ENCODE peak calls at places on chromosome 1, in seven cellular contexts. Q is AG04450; Z is lower lobe of right lung; F is stomach; U is Jurkat, Clone E6-1; N is AG04449; B is GM12865. S is an unnamed sample.

GRCh38 chr1:217272385-217272784 is 358.5 kb downstream of the GPATCH2 start:
- DNase-seq in Q (peak), Z (no peak), F (no peak), U (no peak), N (no peak), B (no peak), S (peak)

GRCh38 chr1:76867342-76868130 is at the start of gene ST6GALNAC5:
- DNase-seq in Q (no peak), Z (peak), F (no peak), U (no peak), N (no peak), B (no peak), S (peak)

GRCh38 chr1:18511469-18511997 is 30.8 kb downstream of the KLHDC7A start:
- DNase-seq in Q (no peak), Z (no peak), F (no peak), U (no peak), N (no peak), B (no peak), S (no peak)

GRCh38 chr1:238606457-238606856 is 715.7 kb upstream of the ZP4 start:
- DNase-seq in Q (no peak), Z (no peak), F (no peak), U (no peak), N (no peak), B (no peak), S (no peak)

GRCh38 chr1:177864530-177865305 is 105.1 kb downstream of the SEC16B start:
- DNase-seq in Q (no peak), Z (no peak), F (no peak), U (no peak), N (no peak), B (no peak), S (no peak)

GRCh38 chr1:221945669-221946068 is 203.8 kb upstream of the DUSP10 start:
- DNase-seq in Q (no peak), Z (no peak), F (no peak), U (no peak), N (no peak), B (no peak), S (no peak)

GRCh38 chr1:197391303-197392226 is 123.5 kb downstream of the CRB1 start:
- DNase-seq in Q (no peak), Z (no peak), F (no peak), U (peak), N (no peak), B (no peak), S (no peak)

GRCh38 chr1:45499415-45499769 is 481 bp downstream of the CCDC163 start:
- DNase-seq in Q (no peak), Z (no peak), F (no peak), U (no peak), N (no peak), B (no peak), S (no peak)

GRCh38 chr1:30789388-30790255 is 32.0 kb upstream of the LAPTM5 start:
- DNase-seq in Q (no peak), Z (peak), F (no peak), U (no peak), N (no peak), B (no peak), S (no peak)

GRCh38 chr1:151972533-151973270 is 21.0 kb downstream of the S100A10 start:
- DNase-seq in Q (no peak), Z (no peak), F (peak), U (no peak), N (no peak), B (no peak), S (peak)

GRCh38 chr1:167441222-167441621 is 77.1 kb downstream of the CD247 start:
- DNase-seq in Q (no peak), Z (no peak), F (no peak), U (no peak), N (no peak), B (no peak), S (no peak)

GRCh38 chr1:167440345-167440744 is 78.0 kb downstream of the CD247 start:
- DNase-seq in Q (no peak), Z (no peak), F (no peak), U (no peak), N (no peak), B (no peak), S (no peak)

GRCh38 chr1:167440776-167441175 is 77.6 kb downstream of the CD247 start:
- DNase-seq in Q (no peak), Z (no peak), F (no peak), U (no peak), N (no peak), B (no peak), S (no peak)

GRCh38 chr1:167438171-167439138 is 79.9 kb downstream of the CD247 start:
- DNase-seq in Q (no peak), Z (no peak), F (no peak), U (no peak), N (no peak), B (no peak), S (no peak)

GRCh38 chr1:167439301-167439988 is 78.9 kb downstream of the CD247 start:
- DNase-seq in Q (no peak), Z (no peak), F (no peak), U (no peak), N (no peak), B (peak), S (no peak)
- H3K4me3 ChIP-seq in Q (peak), Z (peak), F (peak), U (no peak), N (peak), B (peak), S (peak)

GRCh38 chr1:171644805-171645483 is 7.5 kb downstream of the MYOC start:
- DNase-seq in Q (peak), Z (peak), F (peak), U (peak), N (peak), B (peak), S (peak)
- H3K4me3 ChIP-seq in Q (no peak), Z (no peak), F (no peak), U (no peak), N (no peak), B (no peak), S (no peak)

GRCh38 chr1:156120318-156120717 is 5.8 kb downstream of the LMNA start:
- DNase-seq in Q (no peak), Z (no peak), F (no peak), U (no peak), N (no peak), B (no peak), S (no peak)

GRCh38 chr1:156117414-156118174 is 3.1 kb downstream of the LMNA start:
- DNase-seq in Q (no peak), Z (no peak), F (no peak), U (no peak), N (no peak), B (no peak), S (no peak)

GRCh38 chr1:156119503-156120209 is 5.1 kb downstream of the LMNA start:
- DNase-seq in Q (no peak), Z (no peak), F (no peak), U (no peak), N (no peak), B (peak), S (no peak)

GRCh38 chr1:156115514-156116374 is 1.2 kb downstream of the LMNA start:
- DNase-seq in Q (no peak), Z (peak), F (peak), U (no peak), N (no peak), B (no peak), S (no peak)

DNA sequence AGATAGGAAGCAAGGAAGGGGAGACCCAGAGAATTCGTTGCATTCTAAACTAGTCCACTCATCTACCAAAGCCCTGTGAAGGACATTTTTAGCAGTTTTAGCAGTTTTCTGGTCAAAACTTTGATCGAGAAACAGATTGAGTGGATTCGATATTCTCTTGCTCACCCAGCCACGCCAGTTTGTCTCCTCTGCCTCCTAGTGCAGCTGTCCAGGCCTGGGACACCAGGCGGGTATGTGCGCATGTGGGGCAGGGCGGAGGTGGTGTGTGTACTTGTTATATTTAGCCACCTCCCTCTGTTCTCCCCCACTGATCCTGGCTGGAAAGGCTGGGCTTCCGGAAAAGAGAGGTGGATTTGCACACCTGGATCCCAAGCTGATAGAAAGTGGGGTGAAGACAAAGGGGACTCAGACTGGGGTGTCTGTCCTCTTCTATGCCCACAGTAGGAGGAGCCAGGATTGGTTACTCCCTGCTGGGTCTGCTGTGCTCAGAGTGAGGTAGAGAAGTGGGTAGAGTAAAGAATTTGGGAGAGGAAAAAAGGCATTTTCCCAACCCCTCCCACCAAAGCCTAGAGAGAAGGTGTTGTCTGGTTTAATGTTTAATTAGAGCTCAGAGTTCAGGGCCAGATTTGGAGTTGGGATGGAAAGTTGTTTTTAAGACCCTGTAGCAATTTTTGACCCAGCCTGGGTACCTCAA is 3.8 kb downstream of the LMNA start:
- DNase-seq in Q (no peak), Z (peak), F (peak), U (no peak), N (no peak), B (no peak), S (no peak)
- H3K4me3 ChIP-seq in Q (peak), Z (peak), F (peak), U (no peak), N (peak), B (no peak), S (peak)

DNA sequence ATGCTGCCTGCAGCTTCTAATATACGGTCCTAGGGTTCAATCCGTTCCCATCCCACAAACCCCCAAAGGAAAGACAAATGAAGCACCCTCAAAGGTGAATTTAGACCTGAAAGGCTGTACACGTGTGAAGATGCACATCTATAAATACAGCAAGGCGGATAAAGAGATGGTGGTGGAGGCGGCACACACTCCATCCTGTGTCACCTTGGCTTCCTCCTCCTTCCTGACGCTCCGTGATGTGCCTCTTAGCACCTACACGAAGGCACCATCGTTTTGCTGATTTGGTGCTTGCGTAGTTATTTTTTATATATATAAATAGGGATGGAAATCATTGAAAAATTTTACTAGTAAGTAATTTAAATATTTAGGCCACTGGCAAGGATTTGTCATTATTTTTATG is 359.4 kb downstream of the NPHP4 start:
- DNase-seq in Q (no peak), Z (no peak), F (no peak), U (no peak), N (no peak), B (no peak), S (no peak)
- H3K4me3 ChIP-seq in Q (no peak), Z (no peak), F (no peak), U (no peak), N (no peak), B (no peak), S (no peak)

DNA sequence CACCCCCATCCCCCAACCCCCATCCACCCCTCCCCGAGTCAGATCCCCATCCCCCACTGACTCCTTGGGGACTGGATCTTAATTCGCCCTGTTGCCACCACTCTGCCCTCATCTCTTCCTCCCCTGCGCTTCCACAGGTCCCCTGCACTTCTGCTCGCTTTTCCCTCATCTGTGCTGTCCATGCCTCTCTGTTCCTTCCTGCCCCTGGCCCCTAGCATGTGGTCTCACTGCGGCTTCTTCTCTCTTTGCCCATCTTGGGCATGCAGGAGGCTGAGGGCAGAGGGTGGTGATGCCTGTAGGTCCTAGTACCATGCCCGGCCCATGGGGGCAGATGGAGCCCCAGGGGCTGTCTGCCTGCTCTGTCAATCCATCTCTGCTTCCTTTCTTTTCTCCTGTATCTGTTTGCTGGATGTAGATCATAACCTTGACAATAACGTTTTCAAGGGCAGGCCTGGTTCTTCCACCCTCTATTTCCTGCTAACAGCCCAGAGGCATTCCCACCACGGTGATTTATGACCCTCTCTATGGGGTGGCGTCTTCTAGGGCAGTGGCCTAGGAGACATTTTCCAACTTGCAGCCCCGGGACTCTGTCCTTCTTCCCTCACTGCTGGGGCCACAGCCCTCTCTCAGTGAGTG is 33.7 kb downstream of the TMEM51 start:
- DNase-seq in Q (no peak), Z (no peak), F (no peak), U (no peak), N (no peak), B (no peak), S (no peak)
- H3K4me3 ChIP-seq in Q (no peak), Z (no peak), F (no peak), U (no peak), N (no peak), B (no peak), S (no peak)

DNA sequence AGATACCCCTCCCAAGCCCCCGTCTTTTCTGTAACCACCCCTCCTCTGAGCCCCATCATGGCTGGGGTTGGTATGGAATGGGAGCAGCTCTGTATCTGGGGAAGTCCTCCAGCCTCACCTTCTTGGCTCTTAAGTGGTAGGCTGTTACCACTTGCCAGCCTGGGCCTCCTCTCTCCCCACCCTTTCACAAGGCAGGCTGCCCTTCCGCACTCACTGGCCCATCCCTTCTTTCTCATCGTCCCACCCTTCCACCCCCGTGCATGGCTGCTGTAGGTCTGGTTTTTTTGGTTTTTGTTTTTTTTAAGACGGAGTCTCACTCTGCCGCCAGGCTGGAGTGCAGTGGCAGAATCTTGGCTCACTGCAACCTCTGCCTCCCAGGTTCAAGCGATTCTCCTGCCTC is 5.2 kb downstream of the CYB561D1 start:
- DNase-seq in Q (no peak), Z (no peak), F (no peak), U (no peak), N (no peak), B (no peak), S (no peak)
- H3K4me3 ChIP-seq in Q (no peak), Z (no peak), F (no peak), U (no peak), N (no peak), B (no peak), S (no peak)

GRCh38 chr1:201563406-201563780 is 24.5 kb downstream of the NAV1 start:
- DNase-seq in Q (no peak), Z (no peak), F (no peak), U (no peak), N (no peak), B (no peak), S (no peak)
- H3K4me3 ChIP-seq in Q (no peak), Z (no peak), F (no peak), U (no peak), N (no peak), B (no peak), S (no peak)